ENCODE peak calls at places on chromosomes 1 and 21, in seven cellular contexts. One of them, this sample, is unnamed.

GRCh38 chr1:182833271-182833670 is 5.9 kb upstream of the DHX9 start:
- DNase-seq in left lung: no peak
- DNase-seq in substantia nigra: no peak
- DNase-seq in CD4-positive, alpha-beta T cell: no peak
- DNase-seq in cardiac muscle cell: no peak
- DNase-seq in SJSA1: no peak
- DNase-seq in GM23338: no peak
- DNase-seq in this sample: no peak

GRCh38 chr1:22711071-22711470 is 432 bp downstream of the EPHB2 start:
- DNase-seq in left lung: no peak
- DNase-seq in substantia nigra: no peak
- DNase-seq in CD4-positive, alpha-beta T cell: no peak
- DNase-seq in cardiac muscle cell: peak
- DNase-seq in SJSA1: no peak
- DNase-seq in GM23338: peak
- DNase-seq in this sample: no peak

GRCh38 chr1:162386292-162387225 is 5.0 kb downstream of the C1orf226 start:
- DNase-seq in left lung: no peak
- DNase-seq in substantia nigra: no peak
- DNase-seq in CD4-positive, alpha-beta T cell: no peak
- DNase-seq in cardiac muscle cell: no peak
- DNase-seq in SJSA1: no peak
- DNase-seq in GM23338: no peak
- DNase-seq in this sample: no peak

GRCh38 chr1:192588546-192588945 is 13.0 kb downstream of the RGS1 start:
- DNase-seq in left lung: no peak
- DNase-seq in substantia nigra: no peak
- DNase-seq in CD4-positive, alpha-beta T cell: no peak
- DNase-seq in cardiac muscle cell: no peak
- DNase-seq in SJSA1: no peak
- DNase-seq in GM23338: no peak
- DNase-seq in this sample: no peak

GRCh38 chr21:45607021-45607921 is 36.3 kb upstream of the PCBP3 start:
- DNase-seq in left lung: no peak
- DNase-seq in substantia nigra: no peak
- DNase-seq in CD4-positive, alpha-beta T cell: peak
- DNase-seq in cardiac muscle cell: no peak
- DNase-seq in SJSA1: peak
- DNase-seq in GM23338: peak
- DNase-seq in this sample: no peak

GRCh38 chr1:81432089-81432488 is 368.6 kb upstream of the ADGRL2 start:
- DNase-seq in left lung: no peak
- DNase-seq in substantia nigra: no peak
- DNase-seq in CD4-positive, alpha-beta T cell: no peak
- DNase-seq in cardiac muscle cell: no peak
- DNase-seq in SJSA1: no peak
- DNase-seq in GM23338: no peak
- DNase-seq in this sample: no peak

GRCh38 chr21:43193651-43194302 is 25.0 kb downstream of the CRYAA start:
- DNase-seq in left lung: peak
- DNase-seq in substantia nigra: no peak
- DNase-seq in CD4-positive, alpha-beta T cell: no peak
- DNase-seq in cardiac muscle cell: no peak
- DNase-seq in SJSA1: no peak
- DNase-seq in GM23338: no peak
- DNase-seq in this sample: peak

GRCh38 chr1:17610713-17611112 is 71.2 kb downstream of the ARHGEF10L start:
- DNase-seq in left lung: no peak
- DNase-seq in substantia nigra: no peak
- DNase-seq in CD4-positive, alpha-beta T cell: no peak
- DNase-seq in cardiac muscle cell: no peak
- DNase-seq in SJSA1: no peak
- DNase-seq in GM23338: no peak
- DNase-seq in this sample: no peak

GRCh38 chr1:94319319-94320180 is 82.2 kb upstream of the ARHGAP29 start:
- DNase-seq in left lung: no peak
- DNase-seq in substantia nigra: no peak
- DNase-seq in CD4-positive, alpha-beta T cell: no peak
- DNase-seq in cardiac muscle cell: no peak
- DNase-seq in SJSA1: no peak
- DNase-seq in GM23338: no peak
- DNase-seq in this sample: no peak

GRCh38 chr1:228279011-228279721 is 71.3 kb downstream of the OBSCN start:
- DNase-seq in left lung: no peak
- DNase-seq in substantia nigra: no peak
- DNase-seq in CD4-positive, alpha-beta T cell: no peak
- DNase-seq in cardiac muscle cell: no peak
- DNase-seq in SJSA1: no peak
- DNase-seq in GM23338: no peak
- DNase-seq in this sample: no peak

GRCh38 chr1:226687476-226687875 is 51.6 kb downstream of the ITPKB start:
- DNase-seq in left lung: no peak
- DNase-seq in substantia nigra: no peak
- DNase-seq in CD4-positive, alpha-beta T cell: no peak
- DNase-seq in cardiac muscle cell: no peak
- DNase-seq in SJSA1: no peak
- DNase-seq in GM23338: no peak
- DNase-seq in this sample: peak

GRCh38 chr1:187527346-187527745 is 698.6 kb downstream of the PLA2G4A start:
- DNase-seq in left lung: no peak
- DNase-seq in substantia nigra: no peak
- DNase-seq in CD4-positive, alpha-beta T cell: no peak
- DNase-seq in cardiac muscle cell: no peak
- DNase-seq in SJSA1: no peak
- DNase-seq in GM23338: no peak
- DNase-seq in this sample: no peak

GRCh38 chr1:231318015-231318355 is 19.7 kb downstream of the EXOC8 start:
- DNase-seq in left lung: no peak
- DNase-seq in substantia nigra: no peak
- DNase-seq in CD4-positive, alpha-beta T cell: no peak
- DNase-seq in cardiac muscle cell: no peak
- DNase-seq in SJSA1: no peak
- DNase-seq in GM23338: no peak
- DNase-seq in this sample: no peak

GRCh38 chr1:3618904-3619671 is 5.7 kb upstream of the TPRG1L start:
- DNase-seq in left lung: peak
- DNase-seq in substantia nigra: peak
- DNase-seq in CD4-positive, alpha-beta T cell: peak
- DNase-seq in cardiac muscle cell: peak
- DNase-seq in SJSA1: peak
- DNase-seq in GM23338: peak
- DNase-seq in this sample: peak

GRCh38 chr21:27813750-27814149 is 846.9 kb upstream of the ADAMTS5 start:
- DNase-seq in left lung: no peak
- DNase-seq in substantia nigra: peak
- DNase-seq in CD4-positive, alpha-beta T cell: no peak
- DNase-seq in cardiac muscle cell: no peak
- DNase-seq in SJSA1: no peak
- DNase-seq in GM23338: peak
- DNase-seq in this sample: no peak

GRCh38 chr1:232204269-232204668 is 425.7 kb downstream of the SIPA1L2 start:
- DNase-seq in left lung: no peak
- DNase-seq in substantia nigra: no peak
- DNase-seq in CD4-positive, alpha-beta T cell: no peak
- DNase-seq in cardiac muscle cell: no peak
- DNase-seq in SJSA1: no peak
- DNase-seq in GM23338: no peak
- DNase-seq in this sample: no peak

GRCh38 chr1:3099861-3100260 is 30.9 kb downstream of the PRDM16 start:
- DNase-seq in left lung: no peak
- DNase-seq in substantia nigra: no peak
- DNase-seq in CD4-positive, alpha-beta T cell: no peak
- DNase-seq in cardiac muscle cell: no peak
- DNase-seq in SJSA1: no peak
- DNase-seq in GM23338: no peak
- DNase-seq in this sample: no peak

GRCh38 chr1:2571348-2571747 is 15.2 kb downstream of the TNFRSF14 start:
- DNase-seq in left lung: no peak
- DNase-seq in substantia nigra: no peak
- DNase-seq in CD4-positive, alpha-beta T cell: no peak
- DNase-seq in cardiac muscle cell: no peak
- DNase-seq in SJSA1: no peak
- DNase-seq in GM23338: no peak
- DNase-seq in this sample: no peak

GRCh38 chr1:178011101-178011828 is 41.4 kb upstream of the SEC16B start:
- DNase-seq in left lung: no peak
- DNase-seq in substantia nigra: no peak
- DNase-seq in CD4-positive, alpha-beta T cell: no peak
- DNase-seq in cardiac muscle cell: no peak
- DNase-seq in SJSA1: peak
- DNase-seq in GM23338: peak
- DNase-seq in this sample: no peak

GRCh38 chr1:24989082-24989481 is 59.0 kb upstream of the RUNX3 start:
- DNase-seq in left lung: no peak
- DNase-seq in substantia nigra: no peak
- DNase-seq in CD4-positive, alpha-beta T cell: no peak
- DNase-seq in cardiac muscle cell: no peak
- DNase-seq in SJSA1: no peak
- DNase-seq in GM23338: no peak
- DNase-seq in this sample: no peak

GRCh38 chr1:73839922-73840321 is 358.1 kb downstream of the LRRIQ3 start:
- DNase-seq in left lung: no peak
- DNase-seq in substantia nigra: no peak
- DNase-seq in CD4-positive, alpha-beta T cell: no peak
- DNase-seq in cardiac muscle cell: peak
- DNase-seq in SJSA1: peak
- DNase-seq in GM23338: peak
- DNase-seq in this sample: peak

GRCh38 chr1:172699111-172699510 is 40.2 kb downstream of the FASLG start:
- DNase-seq in left lung: no peak
- DNase-seq in substantia nigra: no peak
- DNase-seq in CD4-positive, alpha-beta T cell: peak
- DNase-seq in cardiac muscle cell: no peak
- DNase-seq in SJSA1: no peak
- DNase-seq in GM23338: no peak
- DNase-seq in this sample: no peak

GRCh38 chr1:175443332-175443731 is 250.8 kb upstream of the KIAA0040 start:
- DNase-seq in left lung: no peak
- DNase-seq in substantia nigra: no peak
- DNase-seq in CD4-positive, alpha-beta T cell: no peak
- DNase-seq in cardiac muscle cell: no peak
- DNase-seq in SJSA1: no peak
- DNase-seq in GM23338: no peak
- DNase-seq in this sample: no peak

GRCh38 chr1:151715726-151716404 is 738 bp downstream of the CELF3 start:
- DNase-seq in left lung: no peak
- DNase-seq in substantia nigra: no peak
- DNase-seq in CD4-positive, alpha-beta T cell: no peak
- DNase-seq in cardiac muscle cell: peak
- DNase-seq in SJSA1: no peak
- DNase-seq in GM23338: peak
- DNase-seq in this sample: peak

GRCh38 chr1:16156848-16157495 is 1.1 kb upstream of the EPHA2 start:
- DNase-seq in left lung: no peak
- DNase-seq in substantia nigra: peak
- DNase-seq in CD4-positive, alpha-beta T cell: no peak
- DNase-seq in cardiac muscle cell: no peak
- DNase-seq in SJSA1: no peak
- DNase-seq in GM23338: no peak
- DNase-seq in this sample: no peak

GRCh38 chr1:152398812-152399698 is 15.0 kb downstream of the CRNN start:
- DNase-seq in left lung: no peak
- DNase-seq in substantia nigra: no peak
- DNase-seq in CD4-positive, alpha-beta T cell: no peak
- DNase-seq in cardiac muscle cell: no peak
- DNase-seq in SJSA1: peak
- DNase-seq in GM23338: peak
- DNase-seq in this sample: peak

GRCh38 chr1:156624814-156625435 is 5.7 kb downstream of the HAPLN2 start:
- DNase-seq in left lung: no peak
- DNase-seq in substantia nigra: no peak
- DNase-seq in CD4-positive, alpha-beta T cell: no peak
- DNase-seq in cardiac muscle cell: no peak
- DNase-seq in SJSA1: no peak
- DNase-seq in GM23338: peak
- DNase-seq in this sample: no peak
- H3K27ac ChIP-seq in left lung: no peak
- H3K27ac ChIP-seq in substantia nigra: peak
- H3K27ac ChIP-seq in CD4-positive, alpha-beta T cell: no peak
- H3K27ac ChIP-seq in cardiac muscle cell: no peak
- H3K27ac ChIP-seq in SJSA1: no peak
- H3K27ac ChIP-seq in GM23338: no peak
- H3K27ac ChIP-seq in this sample: no peak

DNA sequence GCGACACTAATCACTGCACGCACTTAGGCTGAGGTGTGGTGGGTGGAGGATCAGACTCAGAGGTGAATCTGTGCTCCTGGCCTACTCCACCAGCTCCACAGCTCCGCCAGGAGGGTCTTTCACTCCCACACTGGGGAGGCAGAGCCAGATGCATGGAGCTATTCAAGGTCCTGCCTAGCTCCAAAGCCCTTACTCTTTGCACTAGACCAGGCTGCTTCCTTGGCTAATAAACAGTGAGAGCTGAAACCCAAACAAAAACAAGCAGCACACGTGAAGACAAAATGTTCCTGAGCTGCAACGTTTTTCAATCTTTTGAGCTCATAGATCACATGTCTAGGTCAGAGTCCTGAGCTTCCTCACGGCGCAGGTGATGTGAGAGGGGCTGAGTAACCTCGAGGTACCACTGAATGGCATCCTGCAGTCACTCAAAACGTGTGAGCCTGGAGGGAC is 19.2 kb downstream of the CAPZB start:
- DNase-seq in left lung: no peak
- DNase-seq in substantia nigra: no peak
- DNase-seq in CD4-positive, alpha-beta T cell: no peak
- DNase-seq in cardiac muscle cell: no peak
- DNase-seq in SJSA1: no peak
- DNase-seq in GM23338: no peak
- DNase-seq in this sample: no peak
- H3K27ac ChIP-seq in left lung: no peak
- H3K27ac ChIP-seq in substantia nigra: peak
- H3K27ac ChIP-seq in CD4-positive, alpha-beta T cell: peak
- H3K27ac ChIP-seq in cardiac muscle cell: no peak
- H3K27ac ChIP-seq in SJSA1: no peak
- H3K27ac ChIP-seq in GM23338: no peak
- H3K27ac ChIP-seq in this sample: no peak

GRCh38 chr1:65174585-65174984 is 26.6 kb downstream of the AK4 start:
- DNase-seq in left lung: peak
- DNase-seq in substantia nigra: no peak
- DNase-seq in CD4-positive, alpha-beta T cell: no peak
- DNase-seq in cardiac muscle cell: no peak
- DNase-seq in SJSA1: no peak
- DNase-seq in GM23338: no peak
- DNase-seq in this sample: no peak
- H3K27ac ChIP-seq in left lung: no peak
- H3K27ac ChIP-seq in substantia nigra: no peak
- H3K27ac ChIP-seq in CD4-positive, alpha-beta T cell: no peak
- H3K27ac ChIP-seq in cardiac muscle cell: peak
- H3K27ac ChIP-seq in SJSA1: no peak
- H3K27ac ChIP-seq in GM23338: no peak
- H3K27ac ChIP-seq in this sample: no peak

DNA sequence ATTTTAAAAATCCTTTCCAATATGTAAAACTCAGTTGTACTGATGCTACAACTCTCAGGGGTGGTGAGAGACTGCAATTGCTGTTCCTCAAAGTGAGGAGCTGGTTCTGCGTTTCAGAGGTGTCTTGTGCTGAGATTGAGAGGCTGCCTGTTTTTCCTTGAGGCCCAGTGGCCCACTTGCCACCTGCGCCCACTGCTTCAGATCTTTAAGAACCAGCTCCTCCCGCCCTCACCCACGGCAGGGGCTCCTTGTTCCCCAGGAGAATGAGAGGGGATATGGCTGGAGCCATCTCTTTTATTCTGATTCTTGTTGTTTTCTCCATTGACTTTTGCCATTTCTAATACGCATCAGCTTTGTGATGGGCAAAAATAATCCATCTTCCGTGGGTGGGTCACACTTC is 45.5 kb downstream of the EVA1C start:
- DNase-seq in left lung: no peak
- DNase-seq in substantia nigra: no peak
- DNase-seq in CD4-positive, alpha-beta T cell: no peak
- DNase-seq in cardiac muscle cell: no peak
- DNase-seq in SJSA1: no peak
- DNase-seq in GM23338: no peak
- DNase-seq in this sample: no peak
- H3K27ac ChIP-seq in left lung: peak
- H3K27ac ChIP-seq in substantia nigra: no peak
- H3K27ac ChIP-seq in CD4-positive, alpha-beta T cell: no peak
- H3K27ac ChIP-seq in cardiac muscle cell: no peak
- H3K27ac ChIP-seq in SJSA1: no peak
- H3K27ac ChIP-seq in GM23338: no peak
- H3K27ac ChIP-seq in this sample: no peak